ENCODE peak calls at places on chromosome 20, in seven cellular contexts. F is NCI-H2171 treated with DMSO at 0.1 percent for 48 hours; E is adrenal gland; O is activated naive CD4-positive, alpha-beta T cell treated with Interleukin-2 at 50 U/mL for 16 hours; R is transverse colon; A is activated CD4-positive, alpha-beta T cell treated with anti-CD3 and anti-CD28 coated beads for 36 hours; M is PC-3. H is an unnamed sample.

GRCh38 chr20:6636209-6637159 is 131.0 kb upstream of the BMP2 start:
- DNase-seq in F (peak), E (peak), O (no peak), R (peak), A (no peak), M (peak), H (no peak)

GRCh38 chr20:46649650-46649949 is 1.7 kb downstream of the SLC13A3 start:
- DNase-seq in F (no peak), E (no peak), O (no peak), R (no peak), A (no peak), M (no peak), H (no peak)

GRCh38 chr20:17969884-17970409 is 1.1 kb downstream of the MGME1 start:
- DNase-seq in F (no peak), E (peak), O (peak), R (peak), A (peak), M (peak), H (no peak)

GRCh38 chr20:63740070-63740500 is 509 bp downstream of the SLC2A4RG start:
- DNase-seq in F (peak), E (peak), O (peak), R (peak), A (peak), M (peak), H (no peak)

GRCh38 chr20:52552181-52552872 is 360.7 kb upstream of the ZFP64 start:
- DNase-seq in F (no peak), E (no peak), O (no peak), R (no peak), A (no peak), M (peak), H (no peak)

GRCh38 chr20:59751075-59751711 is 146.9 kb downstream of the PHACTR3 start:
- DNase-seq in F (peak), E (peak), O (no peak), R (peak), A (peak), M (peak), H (no peak)

GRCh38 chr20:45993197-45993951 is 15.3 kb upstream of the MMP9 start:
- DNase-seq in F (no peak), E (no peak), O (no peak), R (peak), A (peak), M (peak), H (peak)

GRCh38 chr20:33664085-33664761 is 2.1 kb downstream of the C20orf144 start:
- DNase-seq in F (no peak), E (no peak), O (no peak), R (no peak), A (no peak), M (no peak), H (no peak)

GRCh38 chr20:13286600-13286999 is 65.5 kb downstream of the ISM1 start:
- DNase-seq in F (peak), E (no peak), O (no peak), R (no peak), A (no peak), M (peak), H (peak)

GRCh38 chr20:53129557-53129956 is 157.4 kb downstream of the TSHZ2 start:
- DNase-seq in F (no peak), E (no peak), O (no peak), R (no peak), A (no peak), M (no peak), H (no peak)

GRCh38 chr20:12061471-12061870 is 143.8 kb downstream of the BTBD3 start:
- DNase-seq in F (no peak), E (no peak), O (no peak), R (no peak), A (no peak), M (no peak), H (no peak)

GRCh38 chr20:50701055-50701963 is 10.0 kb upstream of the RIPOR3 start:
- DNase-seq in F (no peak), E (no peak), O (no peak), R (no peak), A (no peak), M (no peak), H (no peak)

GRCh38 chr20:24465730-24466129 is 3.7 kb upstream of the SYNDIG1 start:
- DNase-seq in F (no peak), E (no peak), O (no peak), R (no peak), A (no peak), M (no peak), H (no peak)

GRCh38 chr20:47670913-47671312 is 114.4 kb downstream of the SULF2 start:
- DNase-seq in F (no peak), E (no peak), O (no peak), R (no peak), A (no peak), M (no peak), H (no peak)

GRCh38 chr20:43316271-43316670 is 126.6 kb upstream of the PTPRT start:
- DNase-seq in F (no peak), E (no peak), O (no peak), R (no peak), A (no peak), M (no peak), H (no peak)

GRCh38 chr20:61436674-61437279 is 184.7 kb downstream of the CDH4 start:
- DNase-seq in F (no peak), E (no peak), O (no peak), R (no peak), A (no peak), M (no peak), H (peak)

GRCh38 chr20:37158248-37158647 is 20.9 kb upstream of the RPN2 start:
- DNase-seq in F (no peak), E (no peak), O (no peak), R (no peak), A (no peak), M (no peak), H (no peak)

GRCh38 chr20:20820104-20820503 is 107.7 kb upstream of the RALGAPA2 start:
- DNase-seq in F (no peak), E (peak), O (no peak), R (no peak), A (peak), M (peak), H (no peak)

GRCh38 chr20:1898496-1899168 is 3.4 kb downstream of the SIRPA start:
- DNase-seq in F (no peak), E (no peak), O (no peak), R (no peak), A (no peak), M (no peak), H (no peak)

GRCh38 chr20:896626-897025 is 19.5 kb downstream of the ANGPT4 start:
- DNase-seq in F (no peak), E (no peak), O (no peak), R (no peak), A (no peak), M (no peak), H (no peak)

GRCh38 chr20:31974975-31975481 is 7.1 kb downstream of the XKR7 start:
- DNase-seq in F (peak), E (no peak), O (no peak), R (no peak), A (no peak), M (no peak), H (no peak)

GRCh38 chr20:44176833-44177533 is 10.0 kb downstream of the JPH2 start:
- DNase-seq in F (no peak), E (no peak), O (no peak), R (peak), A (no peak), M (peak), H (no peak)

H was measured in keratinocyte.